ENCODE peak calls at places on chromosomes 5 and 9, in six cellular contexts. C, M, U, I, K and D are unnamed samples.

GRCh38 chr5:154115314-154115713 is 75.2 kb upstream of the GALNT10 start:
- DNase-seq in K (no peak), I (no peak), C (no peak), U (no peak), M (no peak), D (no peak)

GRCh38 chr5:71830626-71831539 is 111.8 kb downstream of the CARTPT start:
- DNase-seq in C (peak; percentile 80), K (peak; percentile 89), I (peak; percentile 72), U (peak; percentile 88), M (no peak), D (peak; percentile 95)

GRCh38 chr9:124771867-124772621 is 933 bp upstream of the NR6A1 start:
- DNase-seq in K (peak; percentile 81), U (peak; percentile 72), C (peak; percentile 55), I (peak; percentile 73), M (peak; percentile 89), D (peak; percentile 89)

GRCh38 chr5:91591076-91591475 is 208.0 kb upstream of the ARRDC3 start:
- DNase-seq in M (no peak), U (no peak), I (peak; percentile 46), K (no peak), C (no peak), D (no peak)

GRCh38 chr5:180301253-180301652 is 9.4 kb upstream of the MAPK9 start:
- DNase-seq in M (no peak), C (no peak), K (no peak), I (no peak), U (no peak), D (no peak)

GRCh38 chr5:122195784-122196394 is 66.5 kb downstream of the ZNF474 start:
- DNase-seq in K (peak; percentile 69), M (peak; percentile 35), C (no peak), U (peak; percentile 79), I (peak; percentile 57), D (peak; percentile 86)

GRCh38 chr9:136172412-136173079 is 32.4 kb downstream of the LHX3 start:
- DNase-seq in C (no peak), U (no peak), K (no peak), M (no peak), I (no peak), D (no peak)

GRCh38 chr9:32550046-32550608 is 2.0 kb upstream of the SMIM27 start:
- DNase-seq in U (peak; percentile 41), C (peak; percentile 41), K (peak; percentile 58), M (peak; percentile 44), I (no peak), D (peak; percentile 61)

GRCh38 chr9:118595719-118596305 is 773.4 kb downstream of the BRINP1 start:
- DNase-seq in C (peak; percentile 33), U (peak; percentile 1), M (peak; percentile 28), K (peak; percentile 46), I (peak; percentile 2), D (peak; percentile 53)

GRCh38 chr5:177478711-177479646 is 5.5 kb upstream of the DBN1 start:
- DNase-seq in U (peak; percentile 70), C (peak; percentile 41), I (no peak), M (peak; percentile 73), K (peak; percentile 87), D (peak; percentile 43)

GRCh38 chr9:126698251-126698650 is 84.5 kb downstream of the LMX1B start:
- DNase-seq in U (no peak), M (peak; percentile 12), K (no peak), C (no peak), I (no peak), D (no peak)

GRCh38 chr5:97044057-97044456 is 98.4 kb downstream of the LIX1 start:
- DNase-seq in K (peak; percentile 6), I (peak; percentile 49), M (no peak), U (peak; percentile 9), C (no peak), D (no peak)

GRCh38 chr9:104993291-104993963 is 65.5 kb upstream of the ABCA1 start:
- DNase-seq in U (peak; percentile 81), M (no peak), K (peak; percentile 96), C (peak; percentile 90), I (no peak), D (peak; percentile 49)

GRCh38 chr5:174741352-174741751 is 17.0 kb downstream of the MSX2 start:
- DNase-seq in C (no peak), M (no peak), U (peak; percentile 51), K (no peak), I (peak; percentile 32), D (no peak)

GRCh38 chr5:158769702-158770101 is 330.0 kb downstream of the EBF1 start:
- DNase-seq in K (no peak), I (no peak), U (peak; percentile 33), C (no peak), M (no peak), D (peak; percentile 77)

GRCh38 chr9:33331411-33331891 is 41.1 kb downstream of the NFX1 start:
- DNase-seq in M (peak; percentile 45), C (peak; percentile 29), U (peak; percentile 49), I (no peak), K (no peak), D (no peak)

DNA sequence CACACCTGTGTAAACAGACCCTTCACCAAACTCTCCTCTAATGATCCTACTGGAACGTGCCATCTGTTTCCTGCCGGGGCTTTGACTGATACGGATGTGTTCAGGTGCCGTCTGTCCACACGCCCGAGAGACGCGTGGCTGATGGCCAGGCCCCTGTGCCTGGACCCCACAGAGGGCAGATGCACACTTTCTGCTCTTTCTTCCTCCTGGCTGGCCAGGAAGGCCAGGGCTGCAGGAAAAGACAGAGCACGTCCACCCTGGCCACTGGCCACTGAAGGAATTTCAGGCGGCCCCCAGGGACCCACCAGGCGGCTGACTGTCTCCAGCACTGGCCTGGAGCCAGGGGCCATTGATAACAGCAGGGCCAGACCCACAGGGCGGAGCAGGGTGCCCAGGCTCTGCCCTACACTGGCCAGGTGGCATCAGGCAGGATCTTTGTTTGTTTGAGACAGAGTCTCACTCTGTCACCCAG is 3.6 kb upstream of the ENG start:
- DNase-seq in M (peak; percentile 82), K (no peak), U (no peak), I (no peak), C (no peak), D (no peak)
- H3K9ac ChIP-seq in M (no peak overlapping the region), K (peak overlapping the region; percentile 36), U (no peak overlapping the region), I (no peak overlapping the region), C (no peak overlapping the region), D (peak overlapping the region; percentile 47)

DNA sequence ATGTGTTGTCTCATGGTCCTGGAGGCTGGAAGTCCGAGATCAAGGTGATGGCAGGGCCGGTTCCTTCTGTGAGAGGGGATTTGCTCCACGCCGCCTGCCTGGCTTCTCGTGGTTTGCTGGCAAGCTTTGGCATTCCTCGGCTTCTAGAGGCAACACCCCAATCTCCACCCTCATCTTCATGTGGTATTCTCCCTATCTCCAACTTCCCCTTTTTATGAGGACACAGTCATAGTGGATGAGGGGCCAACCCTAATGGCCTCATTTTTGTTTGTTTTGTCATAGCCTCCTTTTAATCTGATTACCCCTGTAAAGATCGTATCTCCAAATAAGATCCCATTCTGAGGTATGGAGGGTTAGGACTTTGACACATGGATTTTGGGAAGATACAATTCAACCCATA is 41.7 kb upstream of the CLK4 start:
- DNase-seq in U (no peak), I (peak; percentile 78), C (no peak), K (no peak), M (no peak), D (no peak)
- H3K9me3 ChIP-seq in U (no peaks in the 10 kb centered on the region), I (no peaks in the 10 kb centered on the region), C (peaks cover 7% of the 10 kb centered on the region), K (peaks cover 47% of the 10 kb centered on the region), M (no peaks in the 10 kb centered on the region), D (peaks cover 44% of the 10 kb centered on the region)

GRCh38 chr9:99147177-99147576 is 42.3 kb downstream of the TGFBR1 start:
- DNase-seq in C (no peak), K (no peak), I (no peak), U (no peak), M (no peak), D (no peak)
- H3K36me3 ChIP-seq in C (peaks cover 55% of the 10 kb centered on the region), K (peaks cover 10% of the 10 kb centered on the region), I (peaks cover 4% of the 10 kb centered on the region), U (peaks cover 1% of the 10 kb centered on the region), M (peaks cover 77% of the 10 kb centered on the region), D (peaks cover 77% of the 10 kb centered on the region)

GRCh38 chr9:133492061-133493021 is 13.4 kb upstream of the SLC2A6 start:
- DNase-seq in M (peak; percentile 67), U (no peak), K (no peak), C (no peak), I (no peak), D (peak; percentile 40)
- H3K9ac ChIP-seq in M (no peak overlapping the region), U (no peak overlapping the region), K (no peak overlapping the region), C (no peak overlapping the region), I (no peak overlapping the region), D (no peak overlapping the region)

DNA sequence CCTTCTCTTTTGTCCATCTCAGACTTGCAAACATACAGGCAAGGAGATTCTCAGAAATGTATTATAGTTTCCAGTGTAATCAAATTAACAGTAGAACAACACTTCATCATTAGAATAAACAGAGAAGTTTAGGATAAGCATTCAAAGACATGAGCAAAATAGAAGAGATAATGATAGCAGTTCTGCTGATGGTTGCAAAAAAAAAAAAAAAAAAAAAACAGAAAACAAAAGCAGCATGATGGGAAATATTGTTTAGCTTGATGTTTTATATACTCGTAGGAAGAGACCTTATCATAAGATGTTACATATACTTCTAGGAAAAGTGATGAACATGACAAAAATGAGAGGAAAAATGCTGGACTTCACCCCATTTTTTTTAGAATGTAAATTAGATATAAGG is 1356.2 kb downstream of the MAT2B start:
- DNase-seq in I (no peak), K (no peak), C (no peak), M (no peak), U (no peak), D (no peak)
- H3K9me3 ChIP-seq in I (peaks cover 3% of the 10 kb centered on the region), K (no peaks in the 10 kb centered on the region), C (no peaks in the 10 kb centered on the region), M (no peaks in the 10 kb centered on the region), U (no peaks in the 10 kb centered on the region), D (no peaks in the 10 kb centered on the region)

GRCh38 chr5:80156156-80156555 is 99.7 kb downstream of the SERINC5 start:
- DNase-seq in I (no peak), U (no peak), K (peak; percentile 13), C (peak; percentile 22), M (no peak), D (no peak)
- H3K36me3 ChIP-seq in I (no peaks in the 10 kb centered on the region), U (no peaks in the 10 kb centered on the region), K (peaks cover 4% of the 10 kb centered on the region), C (peaks cover 7% of the 10 kb centered on the region), M (no peaks in the 10 kb centered on the region), D (peaks cover 20% of the 10 kb centered on the region)

GRCh38 chr5:41281215-41281810 is 68.0 kb upstream of the C6 start:
- DNase-seq in U (no peak), K (no peak), M (no peak), I (no peak), C (no peak), D (no peak)
- H3K9ac ChIP-seq in U (no peak overlapping the region), K (no peak overlapping the region), M (no peak overlapping the region), I (no peak overlapping the region), C (no peak overlapping the region), D (no peak overlapping the region)